ENCODE peak calls at places on chromosomes 4 and X, in eight cellular contexts. G, S, Q, N, Z, O, P and I are unnamed samples. For H3K4me1, the result is how much of the 10 kb centered on the place peaks cover.

GRCh38 chr4:2458546-2459491 is 10.1 kb upstream of the RNF4 start:
- DNase-seq in G (no peak), S (no peak), Q (no peak), N (no peak), Z (no peak), O (no peak), P (no peak), I (no peak)

GRCh38 chrX:69163936-69164741 is 1.1 kb downstream of the PJA1 start:
- DNase-seq in G (no peak), S (no peak), Q (peak), N (no peak), Z (no peak), O (no peak), P (peak), I (no peak)

GRCh38 chr4:10184051-10184450 is 67.5 kb upstream of the WDR1 start:
- DNase-seq in G (no peak), S (peak), Q (no peak), N (no peak), Z (no peak), O (no peak), P (no peak), I (no peak)

GRCh38 chrX:29082558-29082957 is 495.3 kb downstream of the IL1RAPL1 start:
- DNase-seq in G (no peak), S (no peak), Q (no peak), N (no peak), Z (no peak), O (no peak), P (no peak), I (no peak)

GRCh38 chr4:150578745-150579470 is 3.0 kb upstream of the MAB21L2 start:
- DNase-seq in G (no peak), S (peak), Q (no peak), N (no peak), Z (peak), O (no peak), P (no peak), I (no peak)

GRCh38 chr4:1210971-1211370 is 38.0 kb downstream of the CTBP1 start:
- DNase-seq in G (no peak), S (no peak), Q (peak), N (peak), Z (no peak), O (peak), P (no peak), I (no peak)

GRCh38 chr4:110854021-110854678 is 231.3 kb upstream of the PITX2 start:
- DNase-seq in G (no peak), S (peak), Q (no peak), N (no peak), Z (no peak), O (no peak), P (no peak), I (peak)

GRCh38 chr4:132614682-132615081 is 534.4 kb upstream of the PCDH10 start:
- DNase-seq in G (no peak), S (peak), Q (no peak), N (no peak), Z (no peak), O (no peak), P (no peak), I (no peak)

GRCh38 chrX:115259238-115259875 is 25.5 kb upstream of the LRCH2 start:
- DNase-seq in G (no peak), S (no peak), Q (no peak), N (no peak), Z (no peak), O (no peak), P (no peak), I (no peak)

GRCh38 chr4:173018446-173018845 is 150.2 kb upstream of the GALNT7 start:
- DNase-seq in G (no peak), S (no peak), Q (no peak), N (no peak), Z (no peak), O (no peak), P (no peak), I (no peak)

GRCh38 chr4:169720529-169720928 is 37.2 kb downstream of the HPF1 start:
- DNase-seq in G (no peak), S (no peak), Q (no peak), N (no peak), Z (no peak), O (no peak), P (no peak), I (no peak)

GRCh38 chr4:83858121-83858520 is 322.2 kb downstream of the GPAT3 start:
- DNase-seq in G (no peak), S (peak), Q (no peak), N (no peak), Z (no peak), O (no peak), P (no peak), I (peak)

GRCh38 chr4:5218376-5219069 is 167.2 kb downstream of the STK32B start:
- DNase-seq in G (no peak), S (no peak), Q (no peak), N (no peak), Z (no peak), O (no peak), P (no peak), I (no peak)

GRCh38 chr4:175536852-175537453 is 275.1 kb downstream of the GPM6A start:
- DNase-seq in G (peak), S (peak), Q (no peak), N (no peak), Z (peak), O (no peak), P (no peak), I (peak)

GRCh38 chrX:64976673-64977040 is 407 bp upstream of the ZC4H2 start:
- DNase-seq in G (no peak), S (no peak), Q (no peak), N (no peak), Z (peak), O (no peak), P (no peak), I (no peak)

GRCh38 chr4:88478247-88478646 is 21.3 kb downstream of the HERC5 start:
- DNase-seq in G (no peak), S (no peak), Q (no peak), N (no peak), Z (no peak), O (no peak), P (no peak), I (no peak)

GRCh38 chr4:155008389-155008788 is 200.0 kb upstream of the NPY2R start:
- DNase-seq in G (no peak), S (no peak), Q (no peak), N (no peak), Z (no peak), O (no peak), P (no peak), I (no peak)

GRCh38 chr4:87005690-87006461 is 71.1 kb downstream of the AFF1 start:
- DNase-seq in G (no peak), S (no peak), Q (no peak), N (no peak), Z (peak), O (no peak), P (no peak), I (peak)

GRCh38 chrX:49308604-49309269 is 5.3 kb downstream of the GAGE10 start:
- DNase-seq in G (no peak), S (no peak), Q (no peak), N (no peak), Z (no peak), O (no peak), P (no peak), I (no peak)

GRCh38 chrX:43741843-43742573 is 85.9 kb downstream of the MAOA start:
- DNase-seq in G (no peak), S (no peak), Q (no peak), N (no peak), Z (no peak), O (no peak), P (peak), I (peak)

GRCh38 chrX:74492720-74493201 is 71.5 kb downstream of the SLC16A2 start:
- DNase-seq in G (no peak), S (no peak), Q (no peak), N (no peak), Z (peak), O (no peak), P (no peak), I (no peak)

GRCh38 chr4:138445098-138445497 is 202.9 kb upstream of the SLC7A11 start:
- DNase-seq in G (no peak), S (peak), Q (no peak), N (no peak), Z (no peak), O (no peak), P (no peak), I (no peak)

GRCh38 chrX:39931554-39932282 is 166.0 kb downstream of the BCOR start:
- DNase-seq in G (no peak), S (no peak), Q (no peak), N (no peak), Z (no peak), O (no peak), P (no peak), I (no peak)

GRCh38 chrX:3638280-3638873 is 75.1 kb downstream of the PRKX start:
- DNase-seq in G (peak), S (peak), Q (peak), N (peak), Z (peak), O (no peak), P (peak), I (peak)

GRCh38 chr4:73257242-73257994 is 1.2 kb downstream of the ANKRD17 start:
- DNase-seq in G (peak), S (peak), Q (peak), N (peak), Z (peak), O (peak), P (peak), I (peak)
- H3K4me1 ChIP-seq in G (under half), S (under half), Q (under half), N (under half), Z (under half), O (half or more), P (under half), I (under half)

GRCh38 chr4:4182835-4183568 is 43.7 kb downstream of the OTOP1 start:
- DNase-seq in G (peak), S (no peak), Q (no peak), N (no peak), Z (peak), O (no peak), P (no peak), I (peak)
- TF ChIP-seq CTCF in G (peak), S (peak), Q (peak), N (peak), Z (peak), O (peak), P (no peak), I (peak)

DNA sequence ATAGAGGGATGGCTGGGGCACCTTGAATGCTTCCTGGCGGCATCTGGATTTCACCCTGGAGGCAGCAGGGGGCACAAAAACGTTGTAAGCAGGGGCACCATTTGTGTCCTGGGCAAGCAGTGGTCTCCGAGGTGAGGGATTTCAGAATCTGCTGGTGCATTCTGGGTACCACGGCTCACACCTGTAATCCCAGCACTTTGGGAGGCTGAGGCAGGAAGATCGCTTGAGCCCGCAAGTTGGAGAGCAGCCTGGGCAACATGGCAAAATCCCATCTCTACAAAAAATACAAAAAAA is 16.8 kb upstream of the TBC1D14 start:
- DNase-seq in G (no peak), S (no peak), Q (no peak), N (no peak), Z (no peak), O (no peak), P (no peak), I (no peak)
- H3K4me1 ChIP-seq in G (under half), S (under half), Q (under half), N (under half), Z (under half), O (under half), P (under half), I (under half)

GRCh38 chrX:119223784-119224183 is 12.3 kb upstream of the PGRMC1 start:
- DNase-seq in G (no peak), S (no peak), Q (no peak), N (no peak), Z (no peak), O (no peak), P (no peak), I (no peak)

GRCh38 chrX:119222932-119223331 is 13.2 kb upstream of the PGRMC1 start:
- DNase-seq in G (no peak), S (no peak), Q (no peak), N (no peak), Z (no peak), O (no peak), P (no peak), I (no peak)

GRCh38 chrX:119218198-119218597 is 17.9 kb upstream of the PGRMC1 start:
- DNase-seq in G (no peak), S (peak), Q (no peak), N (no peak), Z (no peak), O (no peak), P (no peak), I (peak)
- TF ChIP-seq CTCF in G (peak), S (peak), Q (no peak), N (peak), Z (peak), O (peak), P (peak), I (peak)

GRCh38 chrX:41110801-41111625 is 25.8 kb downstream of the USP9X start:
- DNase-seq in G (no peak), S (peak), Q (no peak), N (no peak), Z (peak), O (no peak), P (no peak), I (no peak)
- H3K4me1 ChIP-seq in G (half or more), S (under half), Q (under half), N (under half), Z (under half), O (under half), P (under half), I (under half)

DNA sequence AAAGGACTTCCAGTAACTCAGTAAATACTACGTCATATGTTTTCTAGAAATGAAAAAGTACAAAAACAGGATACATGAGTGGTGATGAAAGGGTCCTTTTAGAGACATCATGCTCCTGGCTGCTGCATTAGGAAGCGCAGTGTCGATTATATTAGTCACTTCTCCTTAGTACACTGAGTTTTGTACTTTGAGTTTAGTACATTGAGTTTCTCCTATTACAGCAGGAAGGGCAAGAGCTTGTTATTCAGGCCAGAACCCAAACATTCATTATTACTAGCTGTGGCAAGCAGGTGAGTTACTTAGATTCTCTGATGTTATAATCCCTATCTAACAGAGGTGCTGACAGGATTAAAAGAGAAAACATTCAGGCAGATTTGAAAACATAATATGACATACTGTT is 21.3 kb downstream of the RPGR start:
- DNase-seq in G (no peak), S (no peak), Q (no peak), N (no peak), Z (no peak), O (no peak), P (no peak), I (no peak)
- TF ChIP-seq CTCF in G (no peak), S (no peak), Q (no peak), N (no peak), Z (no peak), O (no peak), P (no peak), I (no peak)